ENCODE peak calls at places on chromosomes 13 and 19, in ten cellular contexts. One of them, this sample, is unnamed.

GRCh38 chr13:102589291-102589822 is 7.4 kb upstream of the TPP2 start:
- DNase-seq in LHCN-M2: no peak
- DNase-seq in HEK293T: no peak
- DNase-seq in lower lobe of right lung: no peak
- DNase-seq in left ventricle myocardium inferior: no peak
- DNase-seq in cardiac fibroblast: no peak
- DNase-seq in stimulated activated CD8-positive, alpha-beta memory T cell treated with anti-CD3 and anti-CD28 coated beads, Interleukin-4, amount 100 ng/mL, for 24 hours: no peak
- DNase-seq in T-helper 9 cell: no peak
- DNase-seq in anterior cingulate cortex: peak
- DNase-seq in A673: peak
- DNase-seq in this sample: no peak

GRCh38 chr19:13164370-13165090 is 14.3 kb downstream of the IER2 start:
- DNase-seq in cardiac fibroblast: peak
- DNase-seq in left ventricle myocardium inferior: peak
- DNase-seq in A673: peak
- DNase-seq in stimulated activated CD8-positive, alpha-beta memory T cell treated with anti-CD3 and anti-CD28 coated beads, Interleukin-4, amount 100 ng/mL, for 24 hours: no peak
- DNase-seq in HEK293T: peak
- DNase-seq in lower lobe of right lung: peak
- DNase-seq in T-helper 9 cell: peak
- DNase-seq in LHCN-M2: peak
- DNase-seq in anterior cingulate cortex: no peak
- DNase-seq in this sample: peak

GRCh38 chr19:48928164-48929005 is 5.1 kb upstream of the DHDH start:
- DNase-seq in anterior cingulate cortex: no peak
- DNase-seq in lower lobe of right lung: peak
- DNase-seq in A673: no peak
- DNase-seq in HEK293T: no peak
- DNase-seq in stimulated activated CD8-positive, alpha-beta memory T cell treated with anti-CD3 and anti-CD28 coated beads, Interleukin-4, amount 100 ng/mL, for 24 hours: no peak
- DNase-seq in cardiac fibroblast: peak
- DNase-seq in T-helper 9 cell: no peak
- DNase-seq in left ventricle myocardium inferior: no peak
- DNase-seq in LHCN-M2: peak
- DNase-seq in this sample: no peak

GRCh38 chr13:37407156-37407555 is 191.4 kb downstream of the POSTN start:
- DNase-seq in left ventricle myocardium inferior: no peak
- DNase-seq in cardiac fibroblast: no peak
- DNase-seq in HEK293T: no peak
- DNase-seq in T-helper 9 cell: no peak
- DNase-seq in anterior cingulate cortex: no peak
- DNase-seq in LHCN-M2: no peak
- DNase-seq in stimulated activated CD8-positive, alpha-beta memory T cell treated with anti-CD3 and anti-CD28 coated beads, Interleukin-4, amount 100 ng/mL, for 24 hours: no peak
- DNase-seq in A673: no peak
- DNase-seq in lower lobe of right lung: no peak
- DNase-seq in this sample: no peak

GRCh38 chr13:32587014-32587773 is 942 bp downstream of the PDS5B start:
- DNase-seq in lower lobe of right lung: peak
- DNase-seq in HEK293T: peak
- DNase-seq in cardiac fibroblast: peak
- DNase-seq in left ventricle myocardium inferior: peak
- DNase-seq in LHCN-M2: peak
- DNase-seq in anterior cingulate cortex: peak
- DNase-seq in T-helper 9 cell: peak
- DNase-seq in stimulated activated CD8-positive, alpha-beta memory T cell treated with anti-CD3 and anti-CD28 coated beads, Interleukin-4, amount 100 ng/mL, for 24 hours: peak
- DNase-seq in A673: peak
- DNase-seq in this sample: peak

GRCh38 chr19:56837892-56838679 is 2.4 kb downstream of the PEG3 start:
- DNase-seq in left ventricle myocardium inferior: peak
- DNase-seq in cardiac fibroblast: peak
- DNase-seq in T-helper 9 cell: no peak
- DNase-seq in lower lobe of right lung: peak
- DNase-seq in A673: peak
- DNase-seq in HEK293T: no peak
- DNase-seq in LHCN-M2: no peak
- DNase-seq in stimulated activated CD8-positive, alpha-beta memory T cell treated with anti-CD3 and anti-CD28 coated beads, Interleukin-4, amount 100 ng/mL, for 24 hours: no peak
- DNase-seq in anterior cingulate cortex: peak
- DNase-seq in this sample: peak

GRCh38 chr13:67619346-67619745 is 389.2 kb upstream of the PCDH9 start:
- DNase-seq in T-helper 9 cell: no peak
- DNase-seq in cardiac fibroblast: no peak
- DNase-seq in LHCN-M2: peak
- DNase-seq in anterior cingulate cortex: no peak
- DNase-seq in left ventricle myocardium inferior: no peak
- DNase-seq in HEK293T: no peak
- DNase-seq in A673: no peak
- DNase-seq in stimulated activated CD8-positive, alpha-beta memory T cell treated with anti-CD3 and anti-CD28 coated beads, Interleukin-4, amount 100 ng/mL, for 24 hours: no peak
- DNase-seq in lower lobe of right lung: no peak
- DNase-seq in this sample: no peak

GRCh38 chr19:2119916-2120785 is 23.4 kb downstream of the IZUMO4 start:
- DNase-seq in HEK293T: no peak
- DNase-seq in LHCN-M2: no peak
- DNase-seq in left ventricle myocardium inferior: no peak
- DNase-seq in stimulated activated CD8-positive, alpha-beta memory T cell treated with anti-CD3 and anti-CD28 coated beads, Interleukin-4, amount 100 ng/mL, for 24 hours: no peak
- DNase-seq in lower lobe of right lung: no peak
- DNase-seq in cardiac fibroblast: no peak
- DNase-seq in anterior cingulate cortex: no peak
- DNase-seq in A673: no peak
- DNase-seq in T-helper 9 cell: no peak
- DNase-seq in this sample: no peak

GRCh38 chr13:111034811-111035210 is 80.3 kb upstream of the ARHGEF7 start:
- DNase-seq in lower lobe of right lung: no peak
- DNase-seq in LHCN-M2: peak
- DNase-seq in HEK293T: no peak
- DNase-seq in cardiac fibroblast: no peak
- DNase-seq in T-helper 9 cell: no peak
- DNase-seq in stimulated activated CD8-positive, alpha-beta memory T cell treated with anti-CD3 and anti-CD28 coated beads, Interleukin-4, amount 100 ng/mL, for 24 hours: no peak
- DNase-seq in left ventricle myocardium inferior: no peak
- DNase-seq in anterior cingulate cortex: no peak
- DNase-seq in A673: no peak
- DNase-seq in this sample: no peak

GRCh38 chr19:58474291-58474996 is 1.7 kb upstream of the ZNF446 start:
- DNase-seq in cardiac fibroblast: peak
- DNase-seq in stimulated activated CD8-positive, alpha-beta memory T cell treated with anti-CD3 and anti-CD28 coated beads, Interleukin-4, amount 100 ng/mL, for 24 hours: no peak
- DNase-seq in HEK293T: no peak
- DNase-seq in LHCN-M2: peak
- DNase-seq in A673: no peak
- DNase-seq in left ventricle myocardium inferior: no peak
- DNase-seq in anterior cingulate cortex: no peak
- DNase-seq in lower lobe of right lung: no peak
- DNase-seq in T-helper 9 cell: no peak
- DNase-seq in this sample: no peak

GRCh38 chr13:67792151-67792665 is 562.1 kb upstream of the PCDH9 start:
- DNase-seq in LHCN-M2: peak
- DNase-seq in HEK293T: no peak
- DNase-seq in anterior cingulate cortex: no peak
- DNase-seq in left ventricle myocardium inferior: no peak
- DNase-seq in stimulated activated CD8-positive, alpha-beta memory T cell treated with anti-CD3 and anti-CD28 coated beads, Interleukin-4, amount 100 ng/mL, for 24 hours: no peak
- DNase-seq in T-helper 9 cell: no peak
- DNase-seq in cardiac fibroblast: no peak
- DNase-seq in A673: peak
- DNase-seq in lower lobe of right lung: no peak
- DNase-seq in this sample: no peak

GRCh38 chr13:86554066-86554465 is 754.8 kb upstream of the SLITRK6 start:
- DNase-seq in left ventricle myocardium inferior: no peak
- DNase-seq in LHCN-M2: no peak
- DNase-seq in A673: no peak
- DNase-seq in cardiac fibroblast: no peak
- DNase-seq in stimulated activated CD8-positive, alpha-beta memory T cell treated with anti-CD3 and anti-CD28 coated beads, Interleukin-4, amount 100 ng/mL, for 24 hours: no peak
- DNase-seq in lower lobe of right lung: no peak
- DNase-seq in T-helper 9 cell: no peak
- DNase-seq in HEK293T: no peak
- DNase-seq in anterior cingulate cortex: no peak
- DNase-seq in this sample: no peak

GRCh38 chr19:7914598-7915045 is at the start of gene TGFBR3L:
- DNase-seq in LHCN-M2: no peak
- DNase-seq in stimulated activated CD8-positive, alpha-beta memory T cell treated with anti-CD3 and anti-CD28 coated beads, Interleukin-4, amount 100 ng/mL, for 24 hours: no peak
- DNase-seq in T-helper 9 cell: no peak
- DNase-seq in anterior cingulate cortex: no peak
- DNase-seq in HEK293T: no peak
- DNase-seq in lower lobe of right lung: peak
- DNase-seq in cardiac fibroblast: no peak
- DNase-seq in A673: no peak
- DNase-seq in left ventricle myocardium inferior: no peak
- DNase-seq in this sample: no peak

GRCh38 chr19:35882074-35882832 is 13.9 kb downstream of the APLP1 start:
- DNase-seq in lower lobe of right lung: no peak
- DNase-seq in anterior cingulate cortex: no peak
- DNase-seq in A673: peak
- DNase-seq in left ventricle myocardium inferior: no peak
- DNase-seq in stimulated activated CD8-positive, alpha-beta memory T cell treated with anti-CD3 and anti-CD28 coated beads, Interleukin-4, amount 100 ng/mL, for 24 hours: no peak
- DNase-seq in T-helper 9 cell: no peak
- DNase-seq in cardiac fibroblast: peak
- DNase-seq in LHCN-M2: peak
- DNase-seq in HEK293T: peak
- DNase-seq in this sample: no peak

GRCh38 chr13:43079392-43079931 is 56.1 kb downstream of the DNAJC15 start:
- DNase-seq in cardiac fibroblast: no peak
- DNase-seq in left ventricle myocardium inferior: no peak
- DNase-seq in stimulated activated CD8-positive, alpha-beta memory T cell treated with anti-CD3 and anti-CD28 coated beads, Interleukin-4, amount 100 ng/mL, for 24 hours: no peak
- DNase-seq in LHCN-M2: no peak
- DNase-seq in T-helper 9 cell: no peak
- DNase-seq in lower lobe of right lung: no peak
- DNase-seq in HEK293T: no peak
- DNase-seq in anterior cingulate cortex: no peak
- DNase-seq in A673: no peak
- DNase-seq in this sample: no peak

GRCh38 chr13:52850396-52851152 is 2.1 kb upstream of the PCDH8 start:
- DNase-seq in HEK293T: peak
- DNase-seq in T-helper 9 cell: no peak
- DNase-seq in LHCN-M2: peak
- DNase-seq in anterior cingulate cortex: peak
- DNase-seq in cardiac fibroblast: peak
- DNase-seq in left ventricle myocardium inferior: peak
- DNase-seq in stimulated activated CD8-positive, alpha-beta memory T cell treated with anti-CD3 and anti-CD28 coated beads, Interleukin-4, amount 100 ng/mL, for 24 hours: peak
- DNase-seq in A673: peak
- DNase-seq in lower lobe of right lung: peak
- DNase-seq in this sample: no peak

GRCh38 chr19:44051654-44052402 is at the start of gene ZNF223:
- DNase-seq in left ventricle myocardium inferior: peak
- DNase-seq in anterior cingulate cortex: peak
- DNase-seq in lower lobe of right lung: peak
- DNase-seq in stimulated activated CD8-positive, alpha-beta memory T cell treated with anti-CD3 and anti-CD28 coated beads, Interleukin-4, amount 100 ng/mL, for 24 hours: peak
- DNase-seq in cardiac fibroblast: peak
- DNase-seq in A673: peak
- DNase-seq in HEK293T: peak
- DNase-seq in LHCN-M2: peak
- DNase-seq in T-helper 9 cell: peak
- DNase-seq in this sample: peak

GRCh38 chr13:32142956-32143375 is 111.4 kb downstream of the FRY start:
- DNase-seq in A673: no peak
- DNase-seq in LHCN-M2: peak
- DNase-seq in left ventricle myocardium inferior: no peak
- DNase-seq in T-helper 9 cell: no peak
- DNase-seq in lower lobe of right lung: no peak
- DNase-seq in stimulated activated CD8-positive, alpha-beta memory T cell treated with anti-CD3 and anti-CD28 coated beads, Interleukin-4, amount 100 ng/mL, for 24 hours: no peak
- DNase-seq in HEK293T: no peak
- DNase-seq in anterior cingulate cortex: no peak
- DNase-seq in cardiac fibroblast: peak
- DNase-seq in this sample: no peak

GRCh38 chr19:457636-458035 is 3.2 kb downstream of the SHC2 start:
- DNase-seq in cardiac fibroblast: no peak
- DNase-seq in left ventricle myocardium inferior: no peak
- DNase-seq in lower lobe of right lung: no peak
- DNase-seq in A673: no peak
- DNase-seq in stimulated activated CD8-positive, alpha-beta memory T cell treated with anti-CD3 and anti-CD28 coated beads, Interleukin-4, amount 100 ng/mL, for 24 hours: no peak
- DNase-seq in anterior cingulate cortex: no peak
- DNase-seq in LHCN-M2: no peak
- DNase-seq in HEK293T: no peak
- DNase-seq in T-helper 9 cell: no peak
- DNase-seq in this sample: no peak

GRCh38 chr19:27955484-27955883 is 1257.5 kb downstream of the UQCRFS1 start:
- DNase-seq in anterior cingulate cortex: no peak
- DNase-seq in left ventricle myocardium inferior: no peak
- DNase-seq in HEK293T: no peak
- DNase-seq in stimulated activated CD8-positive, alpha-beta memory T cell treated with anti-CD3 and anti-CD28 coated beads, Interleukin-4, amount 100 ng/mL, for 24 hours: no peak
- DNase-seq in T-helper 9 cell: no peak
- DNase-seq in LHCN-M2: no peak
- DNase-seq in A673: no peak
- DNase-seq in cardiac fibroblast: no peak
- DNase-seq in lower lobe of right lung: no peak
- DNase-seq in this sample: no peak

GRCh38 chr13:98539655-98540054 is 37.3 kb downstream of the STK24 start:
- DNase-seq in left ventricle myocardium inferior: no peak
- DNase-seq in HEK293T: no peak
- DNase-seq in stimulated activated CD8-positive, alpha-beta memory T cell treated with anti-CD3 and anti-CD28 coated beads, Interleukin-4, amount 100 ng/mL, for 24 hours: no peak
- DNase-seq in T-helper 9 cell: no peak
- DNase-seq in lower lobe of right lung: no peak
- DNase-seq in cardiac fibroblast: no peak
- DNase-seq in anterior cingulate cortex: no peak
- DNase-seq in A673: no peak
- DNase-seq in LHCN-M2: peak
- DNase-seq in this sample: peak

GRCh38 chr19:17076539-17076919 is 952 bp downstream of the MYO9B start:
- DNase-seq in stimulated activated CD8-positive, alpha-beta memory T cell treated with anti-CD3 and anti-CD28 coated beads, Interleukin-4, amount 100 ng/mL, for 24 hours: no peak
- DNase-seq in lower lobe of right lung: no peak
- DNase-seq in A673: no peak
- DNase-seq in T-helper 9 cell: peak
- DNase-seq in anterior cingulate cortex: no peak
- DNase-seq in HEK293T: no peak
- DNase-seq in left ventricle myocardium inferior: no peak
- DNase-seq in LHCN-M2: peak
- DNase-seq in cardiac fibroblast: no peak
- DNase-seq in this sample: no peak

GRCh38 chr19:33264881-33265445 is 37.4 kb downstream of the CEBPA start:
- DNase-seq in stimulated activated CD8-positive, alpha-beta memory T cell treated with anti-CD3 and anti-CD28 coated beads, Interleukin-4, amount 100 ng/mL, for 24 hours: no peak
- DNase-seq in anterior cingulate cortex: no peak
- DNase-seq in cardiac fibroblast: no peak
- DNase-seq in T-helper 9 cell: no peak
- DNase-seq in A673: no peak
- DNase-seq in HEK293T: no peak
- DNase-seq in left ventricle myocardium inferior: no peak
- DNase-seq in lower lobe of right lung: no peak
- DNase-seq in LHCN-M2: no peak
- DNase-seq in this sample: no peak

GRCh38 chr19:16232568-16232967 is 34.9 kb downstream of the AP1M1 start:
- DNase-seq in lower lobe of right lung: no peak
- DNase-seq in left ventricle myocardium inferior: no peak
- DNase-seq in anterior cingulate cortex: no peak
- DNase-seq in HEK293T: no peak
- DNase-seq in A673: no peak
- DNase-seq in stimulated activated CD8-positive, alpha-beta memory T cell treated with anti-CD3 and anti-CD28 coated beads, Interleukin-4, amount 100 ng/mL, for 24 hours: no peak
- DNase-seq in cardiac fibroblast: no peak
- DNase-seq in T-helper 9 cell: no peak
- DNase-seq in LHCN-M2: no peak
- DNase-seq in this sample: no peak

GRCh38 chr19:16920816-16921529 is 32.2 kb downstream of the F2RL3 start:
- DNase-seq in anterior cingulate cortex: no peak
- DNase-seq in left ventricle myocardium inferior: no peak
- DNase-seq in HEK293T: no peak
- DNase-seq in lower lobe of right lung: no peak
- DNase-seq in stimulated activated CD8-positive, alpha-beta memory T cell treated with anti-CD3 and anti-CD28 coated beads, Interleukin-4, amount 100 ng/mL, for 24 hours: no peak
- DNase-seq in cardiac fibroblast: peak
- DNase-seq in A673: peak
- DNase-seq in T-helper 9 cell: no peak
- DNase-seq in LHCN-M2: peak
- DNase-seq in this sample: no peak

GRCh38 chr19:5050016-5050656 is 81.2 kb downstream of the KDM4B start:
- DNase-seq in HEK293T: no peak
- DNase-seq in LHCN-M2: no peak
- DNase-seq in left ventricle myocardium inferior: no peak
- DNase-seq in A673: peak
- DNase-seq in lower lobe of right lung: no peak
- DNase-seq in anterior cingulate cortex: no peak
- DNase-seq in stimulated activated CD8-positive, alpha-beta memory T cell treated with anti-CD3 and anti-CD28 coated beads, Interleukin-4, amount 100 ng/mL, for 24 hours: no peak
- DNase-seq in cardiac fibroblast: no peak
- DNase-seq in T-helper 9 cell: no peak
- DNase-seq in this sample: no peak

GRCh38 chr13:43132911-43133310 is 109.5 kb downstream of the DNAJC15 start:
- DNase-seq in anterior cingulate cortex: no peak
- DNase-seq in lower lobe of right lung: no peak
- DNase-seq in LHCN-M2: peak
- DNase-seq in stimulated activated CD8-positive, alpha-beta memory T cell treated with anti-CD3 and anti-CD28 coated beads, Interleukin-4, amount 100 ng/mL, for 24 hours: no peak
- DNase-seq in cardiac fibroblast: no peak
- DNase-seq in A673: no peak
- DNase-seq in left ventricle myocardium inferior: no peak
- DNase-seq in T-helper 9 cell: no peak
- DNase-seq in HEK293T: no peak
- DNase-seq in this sample: no peak

GRCh38 chr19:28737021-28737525 is 475.9 kb downstream of the UQCRFS1 start:
- DNase-seq in LHCN-M2: peak
- DNase-seq in stimulated activated CD8-positive, alpha-beta memory T cell treated with anti-CD3 and anti-CD28 coated beads, Interleukin-4, amount 100 ng/mL, for 24 hours: no peak
- DNase-seq in left ventricle myocardium inferior: no peak
- DNase-seq in lower lobe of right lung: no peak
- DNase-seq in cardiac fibroblast: peak
- DNase-seq in anterior cingulate cortex: no peak
- DNase-seq in T-helper 9 cell: no peak
- DNase-seq in HEK293T: no peak
- DNase-seq in A673: peak
- DNase-seq in this sample: no peak

This sample was measured in sigmoid colon.